ENCODE peak calls at places on chromosomes 2 and 18, in eight cellular contexts. V is body of pancreas; R is WTC11; A is GM13977; F is kidney epithelial cell; T is CD8-positive, alpha-beta T cell; Y is endothelial cell; N is A549. X is an unnamed sample.

GRCh38 chr2:191384829-191385228 is 139.6 kb downstream of the MYO1B start:
- DNase-seq in V (no peak), R (no peak), A (no peak), F (no peak), T (no peak), Y (no peak), N (no peak), X (no peak)

GRCh38 chr18:73980289-73980979 is 167.2 kb downstream of the FBXO15 start:
- DNase-seq in V (no peak), R (peak; percentile 68), A (no peak), F (no peak), T (no peak), Y (peak; percentile 61), N (peak; percentile 20), X (peak; percentile 65)

GRCh38 chr2:5373200-5373599 is 319.0 kb upstream of the SOX11 start:
- DNase-seq in V (no peak), R (no peak), A (no peak), F (no peak), T (no peak), Y (peak; percentile 41), N (no peak), X (peak; percentile 74)

GRCh38 chr2:198499539-198499938 is 695.1 kb downstream of the PLCL1 start:
- DNase-seq in V (no peak), R (no peak), A (no peak), F (no peak), T (no peak), Y (no peak), N (no peak), X (peak; percentile 11)

GRCh38 chr2:118272391-118272790 is 184.1 kb downstream of the INSIG2 start:
- DNase-seq in V (no peak), R (no peak), A (no peak), F (no peak), T (no peak), Y (no peak), N (no peak), X (no peak)

GRCh38 chr18:69102959-69103358 is 297.7 kb upstream of the DOK6 start:
- DNase-seq in V (no peak), R (no peak), A (no peak), F (no peak), T (no peak), Y (no peak), N (no peak), X (no peak)

GRCh38 chr2:41966920-41967319 is 80.9 kb upstream of the PKDCC start:
- DNase-seq in V (no peak), R (no peak), A (no peak), F (no peak), T (no peak), Y (no peak), N (no peak), X (no peak)

GRCh38 chr2:219766658-219767057 is 139.2 kb downstream of the SLC4A3 start:
- DNase-seq in V (no peak), R (no peak), A (no peak), F (no peak), T (no peak), Y (no peak), N (no peak), X (no peak)

GRCh38 chr2:20745924-20746555 is 76.9 kb downstream of the LDAH start:
- DNase-seq in V (no peak), R (no peak), A (no peak), F (peak; percentile 58), T (no peak), Y (no peak), N (peak; percentile 6), X (no peak)

GRCh38 chr2:43068730-43069517 is 157.5 kb downstream of the ZFP36L2 start:
- DNase-seq in V (no peak), R (no peak), A (no peak), F (no peak), T (no peak), Y (no peak), N (no peak), X (no peak)

GRCh38 chr18:7535436-7536190 is 31.5 kb upstream of the PTPRM start:
- DNase-seq in V (no peak), R (no peak), A (no peak), F (no peak), T (no peak), Y (no peak), N (no peak), X (no peak)

GRCh38 chr18:34838669-34839068 is 128.6 kb downstream of the DTNA start:
- DNase-seq in V (no peak), R (no peak), A (no peak), F (no peak), T (no peak), Y (no peak), N (no peak), X (no peak)

GRCh38 chr2:205370726-205371125 is 311.6 kb upstream of the NRP2 start:
- DNase-seq in V (no peak), R (no peak), A (no peak), F (no peak), T (no peak), Y (no peak), N (no peak), X (no peak)

GRCh38 chr2:27431395-27431794 is 3.0 kb downstream of the NRBP1 start:
- DNase-seq in V (no peak), R (no peak), A (no peak), F (no peak), T (no peak), Y (no peak), N (no peak), X (no peak)

GRCh38 chr2:26144953-26145680 is 27.8 kb upstream of the GAREM2 start:
- DNase-seq in V (peak; percentile 72), R (peak; percentile 74), A (peak; percentile 73), F (no peak), T (peak; percentile 42), Y (peak; percentile 62), N (peak; percentile 77), X (peak; percentile 66)

GRCh38 chr2:26685943-26686839 is 6.3 kb upstream of the KCNK3 start:
- DNase-seq in V (peak; percentile 58), R (no peak), A (no peak), F (peak; percentile 65), T (no peak), Y (peak; percentile 31), N (no peak), X (peak; percentile 46)

GRCh38 chr2:138716183-138716582 is 64.0 kb downstream of the NXPH2 start:
- DNase-seq in V (no peak), R (no peak), A (peak; percentile 9), F (no peak), T (no peak), Y (no peak), N (no peak), X (no peak)

GRCh38 chr2:208489687-208490086 is 83.1 kb downstream of the PTH2R start:
- DNase-seq in V (no peak), R (no peak), A (no peak), F (no peak), T (no peak), Y (no peak), N (no peak), X (no peak)

GRCh38 chr2:49248506-49248905 is 94.2 kb upstream of the FSHR start:
- DNase-seq in V (no peak), R (no peak), A (no peak), F (peak; percentile 85), T (no peak), Y (no peak), N (no peak), X (no peak)

GRCh38 chr2:39697480-39697879 is 31.8 kb downstream of the TMEM178A start:
- DNase-seq in V (no peak), R (no peak), A (no peak), F (no peak), T (no peak), Y (no peak), N (no peak), X (no peak)

GRCh38 chr2:30267576-30267975 is 36.2 kb downstream of the LBH start:
- DNase-seq in V (no peak), R (no peak), A (no peak), F (no peak), T (no peak), Y (no peak), N (no peak), X (no peak)

DNA sequence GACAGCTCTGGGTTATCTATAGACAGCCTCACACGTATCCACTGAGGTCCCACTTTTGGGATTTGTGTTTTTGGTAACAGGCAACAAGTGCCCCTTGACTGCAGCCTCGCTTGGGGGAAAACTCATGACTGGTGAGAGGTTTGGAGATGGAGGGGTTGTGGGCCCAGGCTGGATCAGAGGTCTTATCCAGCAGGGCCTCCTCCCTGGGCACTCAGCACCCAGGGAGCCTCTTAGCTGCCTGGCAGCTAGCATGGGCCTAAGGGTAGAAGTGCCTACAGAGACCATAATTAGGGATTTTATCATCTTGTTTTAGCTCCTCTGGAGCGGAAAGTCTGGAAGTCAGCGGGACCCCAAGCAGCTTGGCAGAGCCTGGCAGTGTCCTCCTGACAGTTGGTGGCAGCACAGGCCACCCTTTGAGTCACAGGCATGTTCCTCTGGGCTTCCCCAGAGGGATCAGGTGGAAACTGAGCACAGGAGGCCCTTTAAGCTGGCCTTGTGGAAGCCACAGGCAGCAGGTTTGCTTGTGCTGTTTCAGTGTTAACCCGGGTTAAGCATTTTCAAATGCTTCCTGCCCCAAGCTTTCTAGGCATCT is 143.1 kb downstream of the KCTD1 start:
- DNase-seq in V (peak; percentile 28), R (peak; percentile 31), A (peak; percentile 70), F (no peak), T (no peak), Y (no peak), N (peak; percentile 32), X (peak; percentile 18)
- TF ChIP-seq CTCF in V (peak; percentile 60), R (no peak), A (peak; percentile 91), F (peak; percentile 75), T (no peak), Y (no peak), N (peak; percentile 59), X (no peak)

GRCh38 chr2:65350714-65351113 is 81.7 kb downstream of the SPRED2 start:
- DNase-seq in V (no peak), R (peak; percentile 25), A (peak; percentile 49), F (no peak), T (no peak), Y (no peak), N (peak; percentile 61), X (peak; percentile 16)
- TF ChIP-seq CTCF in V (no peak), R (no peak), A (peak; percentile 37), F (peak; percentile 26), T (no peak), Y (peak; percentile 64), N (no peak), X (peak; percentile 31)

DNA sequence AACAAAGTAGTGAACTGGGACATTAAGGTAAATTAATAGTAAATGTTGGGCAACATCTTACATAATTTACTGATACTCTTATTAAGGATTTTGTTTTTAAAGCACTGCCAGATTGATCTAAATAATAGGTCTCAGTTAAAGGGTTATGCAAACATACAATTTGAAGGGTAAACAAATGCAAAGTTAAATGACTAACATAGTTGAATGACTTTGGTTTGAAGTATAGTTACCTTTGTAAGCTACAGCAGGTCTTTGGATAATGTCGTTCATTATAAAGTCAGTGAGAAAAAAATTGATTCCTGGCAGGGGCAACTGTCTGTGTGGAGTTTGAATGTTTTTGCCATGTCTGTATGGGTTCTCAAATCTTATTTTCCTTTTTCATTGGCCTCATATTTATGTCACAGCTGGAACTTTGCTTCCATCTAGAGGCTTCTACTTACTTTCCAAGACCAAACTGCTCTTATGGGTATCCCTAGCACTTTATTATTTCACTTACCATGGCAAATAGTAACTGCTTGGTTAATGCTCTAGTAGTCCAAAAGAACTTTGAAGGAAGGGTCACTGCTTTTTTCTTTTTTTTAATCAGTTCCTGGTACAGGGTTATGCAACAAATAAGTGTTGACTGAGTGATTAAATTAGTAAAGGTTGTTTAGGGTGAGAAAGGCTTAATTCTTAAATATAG is 107.8 kb downstream of the NBEAL1 start:
- DNase-seq in V (no peak), R (no peak), A (no peak), F (no peak), T (no peak), Y (no peak), N (peak; percentile 6), X (no peak)
- TF ChIP-seq CTCF in V (peak; percentile 47), R (no peak), A (peak; percentile 17), F (no peak), T (no peak), Y (no peak), N (no peak), X (no peak)

GRCh38 chr2:15448242-15448839 is 112.8 kb downstream of the NBAS start:
- DNase-seq in V (no peak), R (no peak), A (no peak), F (no peak), T (no peak), Y (no peak), N (no peak), X (no peak)
- TF ChIP-seq CTCF in V (no peak), R (no peak), A (no peak), F (no peak), T (no peak), Y (no peak), N (no peak), X (no peak)